ENCODE peak calls at places on chromosomes 12 and 14, in four cellular contexts. A is HepG2, X is A549, Q is K562. H is an unnamed sample.

GRCh38 chr12:104651812-104652211 is 195.1 kb downstream of the CHST11 start:
- DNase-seq in Q (no peak), A (no peak), X (no peak), H (no peak)

GRCh38 chr14:69044296-69044695 is 65.2 kb upstream of the ACTN1 start:
- DNase-seq in X (no peak), Q (no peak), A (no peak), H (no peak)

GRCh38 chr12:81888341-81888740 is 129.2 kb upstream of the PPFIA2 start:
- DNase-seq in Q (no peak), A (no peak), X (no peak), H (no peak)

GRCh38 chr14:90204516-90204915 is 51.8 kb upstream of the PSMC1 start:
- DNase-seq in Q (no peak), X (no peak), A (no peak), H (no peak)

GRCh38 chr12:68980476-68981212 is 47.7 kb upstream of the CPM start:
- DNase-seq in X (no peak), A (no peak), Q (no peak), H (no peak)

GRCh38 chr12:14841761-14842160 is 1.6 kb downstream of the ART4 start:
- DNase-seq in A (peak), X (peak), Q (no peak), H (no peak)

GRCh38 chr14:100586520-100587247 is 533 bp downstream of the BEGAIN start:
- DNase-seq in Q (peak), X (peak), A (no peak), H (no peak)

GRCh38 chr14:29668201-29668600 is 259.4 kb downstream of the PRKD1 start:
- DNase-seq in X (no peak), A (no peak), Q (no peak), H (no peak)

GRCh38 chr12:57620245-57620935 is 9.2 kb downstream of the ARHGEF25 start:
- DNase-seq in A (no peak), X (no peak), Q (no peak), H (no peak)

GRCh38 chr14:75068294-75069020 is 984 bp upstream of the ZC2HC1C start:
- DNase-seq in Q (no peak), A (no peak), X (no peak), H (no peak)

GRCh38 chr12:50220357-50221061 is 53.3 kb upstream of the CERS5 start:
- DNase-seq in Q (peak), A (no peak), X (no peak), H (peak)

DNA sequence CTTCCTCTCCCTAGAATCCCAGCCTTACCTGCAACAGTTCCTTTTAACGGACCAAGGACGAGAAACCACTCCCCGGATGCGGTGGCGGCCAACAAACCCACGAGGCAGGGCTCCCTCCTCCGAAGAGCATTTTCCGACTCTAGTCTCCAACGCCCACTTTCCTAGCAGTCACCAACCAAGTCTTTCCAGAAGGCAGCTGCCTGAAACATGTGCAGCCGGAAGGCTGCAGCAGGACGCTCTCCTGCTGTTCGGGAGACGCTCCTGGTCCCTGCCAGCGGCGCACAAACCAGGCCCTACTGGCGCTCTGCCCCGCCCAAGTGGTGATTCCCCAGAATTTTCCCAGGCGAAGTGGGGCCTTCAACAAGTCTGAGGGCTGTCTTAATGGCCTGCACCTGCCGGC is 21.1 kb upstream of the ADAM20 start:
- DNase-seq in Q (no peak), X (no peak), A (no peak), H (no peak)
- TF ChIP-seq POLR2AphosphoS2 in Q (no peak), X (no peak), A (no peak), H (no peak)

GRCh38 chr14:78700236-78700635 is 530.1 kb downstream of the NRXN3 start:
- DNase-seq in A (no peak), X (no peak), Q (no peak), H (no peak)

GRCh38 chr14:78701246-78701645 is 531.1 kb downstream of the NRXN3 start:
- DNase-seq in A (no peak), Q (no peak), X (no peak), H (no peak)

GRCh38 chr14:78698991-78699390 is 528.8 kb downstream of the NRXN3 start:
- DNase-seq in X (no peak), Q (no peak), A (no peak), H (no peak)

DNA sequence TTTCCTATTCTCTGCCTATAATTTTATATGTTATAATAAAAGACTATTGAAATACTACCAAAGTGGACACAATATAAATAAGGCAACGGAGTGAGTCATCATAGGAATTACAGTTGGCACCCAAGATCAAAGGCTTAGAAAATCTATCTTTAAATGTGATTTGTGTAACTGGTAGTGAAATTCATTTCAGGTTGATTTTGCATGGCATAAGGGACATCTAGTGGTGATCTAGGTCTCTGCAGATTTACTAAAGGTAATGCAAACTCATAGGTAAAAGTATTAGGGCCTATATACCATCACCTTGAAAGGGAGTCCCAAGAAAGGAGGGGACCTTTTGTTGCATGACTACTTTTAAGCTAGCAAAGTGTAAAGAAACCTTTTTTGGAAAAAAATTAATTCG is 527.2 kb downstream of the NRXN3 start:
- DNase-seq in Q (peak), A (peak), X (peak), H (no peak)
- TF ChIP-seq POLR2AphosphoS2 in Q (no peak), A (no peak), X (no peak), H (no peak)

GRCh38 chr12:132524405-132524804 is 34.5 kb downstream of the FBRSL1 start:
- DNase-seq in X (peak), A (no peak), Q (no peak), H (no peak)
- TF ChIP-seq POLR2AphosphoS2 in X (no peak), A (no peak), Q (no peak), H (no peak)

DNA sequence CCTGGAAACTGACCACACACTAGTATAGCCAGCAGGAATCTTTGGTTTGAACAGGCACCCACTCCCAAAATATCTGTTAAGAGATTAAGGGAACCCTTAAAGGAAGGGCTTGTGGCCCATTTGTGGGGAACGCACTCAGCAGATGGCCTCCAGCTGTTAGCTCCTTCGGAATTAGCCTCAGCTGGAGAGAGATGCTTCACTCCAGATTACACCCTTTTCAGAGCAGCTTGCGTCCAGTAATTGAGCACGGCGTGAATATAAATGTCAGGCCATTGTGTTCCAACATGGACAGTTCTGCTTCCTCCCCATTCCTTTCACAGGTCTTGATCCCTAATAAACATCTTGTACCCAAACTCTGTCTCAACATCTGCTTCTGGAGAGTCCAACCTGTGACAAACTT is 397.8 kb downstream of the SEC23A start:
- DNase-seq in A (no peak), Q (no peak), X (no peak), H (no peak)
- TF ChIP-seq POLR2AphosphoS2 in A (no peak), Q (no peak), X (no peak), H (no peak)

GRCh38 chr14:92403981-92404380 is 81.0 kb downstream of the SLC24A4 start:
- DNase-seq in A (no peak), X (no peak), Q (no peak), H (no peak)

GRCh38 chr14:92407395-92407794 is 84.4 kb downstream of the SLC24A4 start:
- DNase-seq in A (no peak), Q (no peak), X (no peak), H (no peak)

GRCh38 chr14:92401561-92401960 is 78.6 kb downstream of the SLC24A4 start:
- DNase-seq in Q (no peak), A (no peak), X (no peak), H (no peak)

GRCh38 chr14:92408186-92408585 is 85.2 kb downstream of the SLC24A4 start:
- DNase-seq in Q (no peak), A (no peak), X (no peak), H (no peak)

GRCh38 chr14:92404938-92405337 is 82.0 kb downstream of the SLC24A4 start:
- DNase-seq in Q (no peak), A (no peak), X (no peak), H (no peak)
- TF ChIP-seq POLR2AphosphoS2 in Q (no peak), A (no peak), X (no peak), H (no peak)

GRCh38 chr14:103845327-103845726 is 2.0 kb downstream of the PPP1R13B start:
- DNase-seq in A (no peak), X (no peak), Q (no peak), H (no peak)

GRCh38 chr14:103846008-103846568 is 1.3 kb downstream of the PPP1R13B start:
- DNase-seq in A (no peak), Q (no peak), X (no peak), H (no peak)

GRCh38 chr14:103847439-103847953 is at the start of gene PPP1R13B:
- DNase-seq in A (peak), X (peak), Q (peak), H (peak)

GRCh38 chr14:103847954-103848719 is 762 bp upstream of the PPP1R13B start:
- DNase-seq in Q (peak), A (peak), X (no peak), H (no peak)

GRCh38 chr14:103846569-103847438 is 571 bp downstream of the PPP1R13B start:
- DNase-seq in Q (no peak), X (no peak), A (no peak), H (no peak)
- TF ChIP-seq POLR2AphosphoS2 in Q (no peak), X (no peak), A (no peak), H (no peak)

GRCh38 chr14:45426685-45427282 is 173.8 kb upstream of the MIS18BP1 start:
- DNase-seq in X (peak), Q (peak), A (peak), H (peak)
- TF ChIP-seq POLR2AphosphoS2 in X (no peak), Q (no peak), A (no peak), H (no peak)

GRCh38 chr14:102493096-102493495 is 16.5 kb downstream of the ANKRD9 start:
- DNase-seq in X (no peak), Q (no peak), A (no peak), H (no peak)
- TF ChIP-seq POLR2AphosphoS2 in X (no peak), Q (no peak), A (no peak), H (no peak)

DNA sequence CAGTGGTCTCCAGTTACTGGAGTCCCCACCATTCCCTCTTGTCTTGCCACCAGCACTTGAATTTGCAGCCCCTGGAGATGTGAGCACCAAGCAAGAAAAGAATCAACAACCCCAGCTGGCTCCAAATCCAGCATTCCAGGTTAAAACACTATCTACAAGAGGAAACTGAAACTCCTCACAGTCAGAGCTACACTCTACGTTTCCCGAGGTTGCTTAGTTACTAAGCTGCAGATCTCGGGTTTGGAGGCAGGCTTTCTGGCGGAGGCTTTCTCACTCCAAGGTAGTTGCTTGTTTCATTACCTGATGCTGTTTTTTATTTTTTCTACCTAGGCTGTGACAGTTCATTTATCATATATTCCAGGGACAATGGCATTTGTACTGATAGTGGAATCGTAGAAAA is 248.1 kb downstream of the GLT1D1 start:
- DNase-seq in Q (no peak), A (no peak), X (no peak), H (no peak)
- TF ChIP-seq POLR2AphosphoS2 in Q (no peak), A (no peak), X (no peak), H (no peak)

H was measured in GM12878.